ENCODE peak calls at places on chromosomes 12 and 14, in ten cellular contexts. F is HCT116, O is ovary, C is cardiac fibroblast, A is A549, H is psoas muscle, M is neural progenitor cell, P is cardiac muscle cell, K is heart right ventricle, V is adrenal gland. R is an unnamed sample.

GRCh38 chr14:64879635-64880381 is at the start of gene SPTB:
- DNase-seq in F (no peak), O (peak; percentile 30), C (no peak), A (no peak), H (peak; percentile 89), M (peak; percentile 73), P (no peak), K (peak; percentile 70), V (peak; percentile 71), R (peak; percentile 74)

GRCh38 chr12:30046376-30046775 is 262.6 kb upstream of the TMTC1 start:
- DNase-seq in F (no peak), O (no peak), C (no peak), A (no peak), H (no peak), M (no peak), P (no peak), K (no peak), V (no peak), R (no peak)

GRCh38 chr12:109518820-109519665 is 41.6 kb downstream of the UBE3B start:
- DNase-seq in F (peak; percentile 26), O (peak; percentile 78), C (peak; percentile 91), A (peak; percentile 48), H (peak; percentile 74), M (peak; percentile 73), P (peak; percentile 90), K (peak; percentile 61), V (peak; percentile 92), R (peak; percentile 72)

GRCh38 chr14:67674139-67674479 is 323 bp downstream of the VTI1B start:
- DNase-seq in F (peak; percentile 28), O (peak; percentile 72), C (peak; percentile 56), A (peak; percentile 72), H (peak; percentile 83), M (peak; percentile 90), P (peak; percentile 58), K (peak; percentile 74), V (peak; percentile 81), R (peak; percentile 56)

GRCh38 chr12:288687-289086 is 26.1 kb upstream of the SLC6A13 start:
- DNase-seq in F (no peak), O (no peak), C (peak; percentile 57), A (peak; percentile 17), H (no peak), M (no peak), P (peak; percentile 55), K (no peak), V (peak; percentile 64), R (no peak)

GRCh38 chr14:61247935-61248334 is 33.2 kb downstream of the TMEM30B start:
- DNase-seq in F (no peak), O (no peak), C (no peak), A (no peak), H (no peak), M (no peak), P (no peak), K (no peak), V (no peak), R (no peak)

GRCh38 chr12:685388-685787 is 22.1 kb upstream of the NINJ2 start:
- DNase-seq in F (no peak), O (no peak), C (peak; percentile 68), A (peak; percentile 42), H (no peak), M (no peak), P (peak; percentile 81), K (no peak), V (peak; percentile 54), R (peak; percentile 61)

GRCh38 chr12:103469716-103470115 is 26.1 kb downstream of the C12orf42 start:
- DNase-seq in F (no peak), O (no peak), C (no peak), A (no peak), H (no peak), M (no peak), P (no peak), K (no peak), V (no peak), R (no peak)

GRCh38 chr14:99745307-99745951 is 47.8 kb upstream of the EML1 start:
- DNase-seq in F (no peak), O (no peak), C (no peak), A (no peak), H (no peak), M (no peak), P (no peak), K (no peak), V (no peak), R (no peak)

GRCh38 chr12:57729321-57729844 is 9.2 kb downstream of the AGAP2 start:
- DNase-seq in F (no peak), O (no peak), C (no peak), A (no peak), H (no peak), M (no peak), P (no peak), K (no peak), V (peak; percentile 41), R (peak; percentile 12)

GRCh38 chr14:41817626-41818025 is 210.9 kb downstream of the LRFN5 start:
- DNase-seq in F (no peak), O (no peak), C (peak; percentile 3), A (no peak), H (no peak), M (no peak), P (peak; percentile 48), K (no peak), V (no peak), R (no peak)

GRCh38 chr14:51847489-51847796 is 13.0 kb upstream of the GNG2 start:
- DNase-seq in F (no peak), O (no peak), C (no peak), A (no peak), H (no peak), M (no peak), P (no peak), K (no peak), V (no peak), R (no peak)

GRCh38 chr12:16531623-16532022 is 74.3 kb downstream of the LMO3 start:
- DNase-seq in F (no peak), O (no peak), C (no peak), A (no peak), H (no peak), M (peak; percentile 52), P (no peak), K (no peak), V (no peak), R (no peak)

GRCh38 chr14:90871605-90872233 is 55.5 kb upstream of the TTC7B start:
- DNase-seq in F (no peak), O (no peak), C (peak; percentile 56), A (peak; percentile 15), H (no peak), M (no peak), P (peak; percentile 42), K (no peak), V (no peak), R (no peak)

GRCh38 chr12:131283191-131283861 is 329.6 kb downstream of the ADGRD1 start:
- DNase-seq in F (no peak), O (no peak), C (no peak), A (no peak), H (peak; percentile 32), M (no peak), P (no peak), K (no peak), V (peak; percentile 9), R (no peak)

GRCh38 chr14:91058017-91058675 is 2.3 kb downstream of the RPS6KA5 start:
- DNase-seq in F (no peak), O (no peak), C (no peak), A (no peak), H (no peak), M (no peak), P (no peak), K (no peak), V (no peak), R (no peak)

GRCh38 chr14:76827696-76828301 is 1.6 kb downstream of the LRRC74A start:
- DNase-seq in F (no peak), O (peak; percentile 40), C (peak; percentile 51), A (no peak), H (peak; percentile 62), M (no peak), P (peak; percentile 65), K (peak; percentile 61), V (no peak), R (no peak)

GRCh38 chr12:94326727-94327126 is 132.9 kb downstream of the CEP83 start:
- DNase-seq in F (no peak), O (no peak), C (peak; percentile 63), A (no peak), H (no peak), M (no peak), P (peak; percentile 78), K (no peak), V (no peak), R (no peak)

DNA sequence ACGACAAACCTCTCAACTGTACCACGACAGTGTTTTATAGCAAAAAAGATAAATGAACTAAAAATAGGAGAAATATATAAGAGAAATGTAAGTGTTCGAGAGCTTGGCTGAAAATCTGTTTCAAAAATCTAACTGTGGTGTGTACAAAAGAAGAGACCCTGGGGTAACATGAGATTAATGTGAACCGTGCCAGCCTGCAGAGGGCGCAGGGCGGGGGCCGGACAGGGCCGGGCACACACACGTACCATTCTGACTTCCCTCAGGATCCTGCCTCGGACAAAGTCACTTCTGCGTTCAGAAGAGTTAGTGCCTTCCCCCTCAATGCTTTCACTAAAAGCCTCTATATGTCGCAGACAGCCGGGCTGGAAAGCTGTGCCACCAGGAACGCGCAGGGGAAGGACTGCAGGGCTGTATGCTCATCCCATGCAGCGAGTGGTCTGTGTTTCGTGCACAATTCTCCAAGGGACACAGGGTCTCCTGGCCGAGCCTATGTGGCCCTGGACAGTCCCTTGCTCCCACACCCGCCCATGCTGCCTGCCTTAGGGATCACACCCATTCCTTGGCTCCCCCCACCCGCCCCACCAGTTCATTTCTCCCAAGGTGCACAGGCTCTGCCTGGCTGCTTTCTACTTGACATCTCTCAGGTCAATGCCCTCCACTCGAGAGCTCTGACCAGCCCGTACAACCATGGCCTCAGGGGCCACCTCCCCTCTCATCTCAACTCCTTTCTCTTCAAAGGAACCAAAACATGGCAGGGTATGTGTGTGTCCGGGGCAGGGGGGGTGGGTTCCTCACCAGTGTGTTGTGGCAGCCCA is 8.5 kb downstream of the CDCA4 start:
- DNase-seq in F (no peak), O (no peak), C (no peak), A (peak; percentile 66), H (no peak), M (no peak), P (no peak), K (peak; percentile 35), V (no peak), R (no peak)
- TF ChIP-seq CTCF in F (peak; percentile 42), O (no peak), C (peak; percentile 12), A (peak; percentile 73), H (peak; percentile 46), M (peak; percentile 27), P (no peak), K (peak; percentile 41), V (peak; percentile 25), R (peak; percentile 16)

GRCh38 chr14:23636317-23637211 is at the start of gene DHRS2:
- DNase-seq in F (peak; percentile 10), O (no peak), C (no peak), A (no peak), H (no peak), M (no peak), P (no peak), K (no peak), V (no peak), R (no peak)
- TF ChIP-seq CTCF in F (no peak), O (no peak), C (no peak), A (no peak), H (no peak), M (no peak), P (no peak), K (no peak), V (no peak), R (no peak)

GRCh38 chr14:47785041-47785440 is 109.6 kb upstream of the MDGA2 start:
- DNase-seq in F (no peak), O (no peak), C (no peak), A (no peak), H (no peak), M (no peak), P (no peak), K (no peak), V (no peak), R (no peak)
- TF ChIP-seq CTCF in F (no peak), O (no peak), C (no peak), A (no peak), H (no peak), M (no peak), P (no peak), K (no peak), V (no peak), R (no peak)

GRCh38 chr14:88551094-88551870 is 3.5 kb downstream of the PTPN21 start:
- DNase-seq in F (peak; percentile 58), O (peak; percentile 89), C (peak; percentile 92), A (peak; percentile 91), H (peak; percentile 90), M (peak; percentile 77), P (peak; percentile 92), K (peak; percentile 81), V (peak; percentile 92), R (no peak)
- TF ChIP-seq CTCF in F (no peak), O (peak; percentile 42), C (peak; percentile 25), A (peak; percentile 22), H (no peak), M (peak; percentile 20), P (peak; percentile 48), K (peak; percentile 45), V (peak; percentile 49), R (no peak)